ENCODE peak calls at places on chromosomes 13 and 19, in eight cellular contexts. O is neural progenitor cell, X is PC-3, U is GM23338, B is OCI-LY7, Y is HCT116, A is hepatocyte, M is SK-N-SH. E is an unnamed sample.

GRCh38 chr19:6963937-6964336 is 57.3 kb downstream of the MBD3L2B start:
- DNase-seq in B (peak; percentile 41), Y (peak; percentile 7), X (peak; percentile 31), M (no peak), O (no peak), A (no peak), U (peak; percentile 4), E (peak; percentile 25)

GRCh38 chr13:50529154-50529882 is 314.2 kb downstream of the DLEU7 start:
- DNase-seq in O (no peak), Y (peak; percentile 65), X (peak; percentile 14), A (peak; percentile 45), M (peak; percentile 37), B (no peak), U (no peak), E (no peak)

GRCh38 chr19:1122972-1123363 is 19.2 kb downstream of the GPX4 start:
- DNase-seq in A (peak; percentile 75), M (peak; percentile 99), U (peak; percentile 93), B (peak; percentile 71), X (peak; percentile 76), O (peak; percentile 87), Y (peak; percentile 55), E (no peak)

GRCh38 chr13:20487927-20488326 is 37.7 kb downstream of the CRYL1 start:
- DNase-seq in B (no peak), A (no peak), X (no peak), M (no peak), O (no peak), U (no peak), Y (no peak), E (peak; percentile 14)

GRCh38 chr19:17385878-17386611 is 8.0 kb downstream of the CCDC194 start:
- DNase-seq in B (peak; percentile 74), O (peak; percentile 85), Y (no peak), U (peak; percentile 92), X (peak; percentile 62), M (peak; percentile 88), A (peak; percentile 78), E (peak; percentile 49)

GRCh38 chr13:79194272-79194671 is 211.8 kb downstream of the RBM26 start:
- DNase-seq in Y (no peak), U (no peak), M (no peak), A (no peak), B (peak; percentile 89), X (no peak), O (no peak), E (peak; percentile 94)

GRCh38 chr19:58474291-58474996 is 1.7 kb upstream of the ZNF446 start:
- DNase-seq in Y (no peak), B (no peak), U (no peak), M (peak; percentile 11), X (no peak), O (no peak), A (no peak), E (no peak)

GRCh38 chr19:45790942-45791341 is 1.7 kb downstream of the DMWD start:
- DNase-seq in Y (no peak), B (no peak), A (no peak), X (no peak), U (no peak), M (no peak), O (no peak), E (no peak)

GRCh38 chr13:21825186-21825585 is 154.3 kb downstream of the FGF9 start:
- DNase-seq in Y (no peak), B (no peak), M (no peak), U (no peak), O (no peak), A (peak; percentile 73), X (no peak), E (no peak)

GRCh38 chr13:58630794-58631193 is 999.2 kb downstream of the PCDH17 start:
- DNase-seq in U (no peak), X (no peak), A (no peak), O (no peak), Y (no peak), M (no peak), B (no peak), E (no peak)

GRCh38 chr19:16626796-16627193 is 1.2 kb downstream of the MED26 start:
- DNase-seq in Y (no peak), B (no peak), X (no peak), A (peak; percentile 24), U (no peak), O (peak; percentile 21), M (peak; percentile 36), E (no peak)

GRCh38 chr13:27621116-27621365 is 651 bp upstream of the POLR1D start:
- DNase-seq in Y (peak; percentile 40), U (no peak), B (no peak), O (no peak), M (no peak), A (no peak), X (no peak), E (no peak)

GRCh38 chr19:49984491-49984890 is 23.5 kb upstream of the SIGLEC11 start:
- DNase-seq in Y (no peak), U (no peak), X (no peak), A (no peak), O (no peak), B (no peak), M (no peak), E (no peak)

GRCh38 chr13:93848247-93848646 is 621.6 kb downstream of the GPC6 start:
- DNase-seq in Y (no peak), U (peak; percentile 18), O (no peak), X (no peak), A (no peak), M (no peak), B (no peak), E (no peak)

GRCh38 chr13:113636266-113636963 is 21.6 kb downstream of the ATP4B start:
- DNase-seq in O (no peak), B (no peak), M (no peak), X (no peak), U (no peak), A (no peak), Y (no peak), E (no peak)

GRCh38 chr13:92164822-92165221 is 766.4 kb downstream of the GPC5 start:
- DNase-seq in O (no peak), X (no peak), U (peak; percentile 43), B (no peak), M (no peak), A (no peak), Y (no peak), E (no peak)

GRCh38 chr13:79782541-79783216 is 301.7 kb downstream of the NDFIP2 start:
- DNase-seq in O (peak; percentile 93), U (peak; percentile 87), M (peak; percentile 35), Y (no peak), X (no peak), B (no peak), A (peak; percentile 70), E (no peak)

GRCh38 chr19:29045708-29046107 is 167.2 kb downstream of the UQCRFS1 start:
- DNase-seq in Y (no peak), X (no peak), B (no peak), U (no peak), M (no peak), O (no peak), A (no peak), E (no peak)

GRCh38 chr19:7925171-7925837 is 631 bp downstream of the CTXN1 start:
- DNase-seq in A (peak; percentile 94), X (peak; percentile 84), O (peak; percentile 96), B (peak; percentile 89), U (peak; percentile 89), M (peak; percentile 94), Y (peak; percentile 56), E (peak; percentile 81)

DNA sequence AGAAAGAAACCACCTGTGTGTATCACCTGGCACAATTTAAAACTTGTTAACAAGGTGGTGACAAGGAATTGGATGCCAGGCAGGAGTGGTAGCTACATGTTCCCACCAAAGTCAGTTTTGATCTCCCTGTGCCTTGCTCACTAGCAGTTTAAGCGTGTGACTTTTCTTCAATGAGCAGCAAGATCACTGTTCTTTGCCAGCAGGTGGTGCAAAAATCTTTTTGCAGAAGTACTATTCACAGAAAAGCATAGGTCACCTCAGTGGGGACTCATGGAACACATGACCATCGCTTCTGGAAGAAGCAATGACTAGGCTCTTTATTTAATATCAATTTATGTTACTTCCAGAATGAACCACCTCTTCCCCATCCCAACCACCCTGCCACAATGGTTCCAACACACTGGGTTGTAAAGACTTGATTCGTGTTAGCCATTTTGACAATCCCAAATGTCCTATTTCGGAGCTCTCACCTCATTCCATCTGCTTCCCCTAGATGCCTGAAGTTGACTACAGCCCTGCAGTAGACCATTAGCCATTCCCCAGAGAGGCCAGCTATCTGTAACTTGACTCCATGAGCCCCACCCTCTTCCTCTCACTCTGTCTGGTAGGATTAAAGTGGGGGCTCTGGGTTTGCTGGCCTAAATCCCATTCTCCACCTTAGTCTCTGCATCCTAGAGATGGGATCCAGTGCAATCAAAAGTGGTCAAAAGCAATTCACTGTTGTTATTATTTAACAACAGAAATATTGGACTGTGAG is 59.1 kb upstream of the TNFRSF19 start:
- DNase-seq in O (peak; percentile 54), M (no peak), X (peak; percentile 50), A (peak; percentile 57), U (peak; percentile 40), B (peak; percentile 16), Y (peak; percentile 6), E (no peak)
- TF ChIP-seq CTCF in O (no peak), M (peak; percentile 55), X (peak; percentile 56), A (peak; percentile 49), U (no peak), B (peak; percentile 53), Y (no peak), E (no peak)

GRCh38 chr19:39363909-39364457 is 21.8 kb downstream of the SAMD4B start:
- DNase-seq in X (no peak), O (no peak), B (no peak), U (no peak), M (no peak), Y (no peak), A (no peak), E (no peak)
- TF ChIP-seq EZH2phosphoT487 in X (no peak), O (no peak), B (no peak), U (no peak), M (no peak), Y (no peak), A (no peak), E (no peak)

GRCh38 chr13:34114581-34114980 is 296.6 kb downstream of the RFC3 start:
- DNase-seq in Y (no peak), X (no peak), M (no peak), B (peak; percentile 36), A (no peak), U (no peak), O (no peak), E (no peak)
- H3K4me3 ChIP-seq in Y (no peak overlapping the region), X (no peak overlapping the region), M (no peak overlapping the region), B (no peak overlapping the region), A (no peak overlapping the region), U (no peak overlapping the region), O (no peak overlapping the region), E (no peak overlapping the region)

DNA sequence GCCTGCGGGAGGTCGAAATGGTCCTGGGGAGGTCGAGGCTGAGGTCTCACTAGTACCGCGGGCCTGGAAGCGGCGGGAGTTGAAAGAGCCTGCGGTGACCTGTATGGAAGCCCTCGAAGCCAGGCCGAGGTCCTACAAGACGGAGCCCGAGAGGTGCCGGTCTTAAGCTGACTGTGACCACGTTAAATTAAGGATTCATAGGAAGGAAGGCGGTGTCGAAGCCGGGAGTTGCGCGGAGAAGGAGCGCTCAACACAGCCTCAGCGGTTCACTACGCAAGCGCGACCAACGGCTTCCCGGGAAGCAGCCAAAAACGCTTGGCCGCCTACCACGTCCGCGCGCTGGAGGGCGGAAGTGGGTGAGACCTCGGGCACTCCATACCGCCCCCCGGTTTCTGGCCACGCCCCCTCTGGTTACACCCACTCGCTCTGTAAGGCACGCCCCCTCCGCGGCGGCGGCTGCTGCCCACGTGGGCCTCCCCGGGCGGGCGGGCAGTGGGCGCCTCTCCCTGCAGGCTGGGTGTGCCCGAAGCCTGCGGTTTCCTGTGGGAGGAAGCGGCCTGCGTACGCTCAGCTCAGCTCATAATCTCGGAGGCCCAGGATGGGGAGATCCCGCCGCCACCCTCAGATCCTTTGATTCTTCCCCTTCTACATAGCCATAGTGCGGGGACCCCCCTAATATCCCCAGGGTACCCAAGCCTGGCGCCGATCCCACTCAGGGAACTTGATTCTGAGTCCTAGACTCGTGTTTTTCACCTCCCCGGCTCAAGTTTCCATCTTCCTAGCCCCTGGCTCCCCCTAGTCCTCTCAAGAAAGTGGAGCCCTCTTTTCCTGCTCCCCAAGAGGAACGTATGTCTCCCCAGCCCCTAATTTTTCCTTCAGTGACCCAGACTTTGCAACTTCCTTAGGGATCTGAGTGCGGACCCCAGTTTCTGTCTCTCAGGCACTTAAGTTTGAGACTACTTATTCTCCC is 3.4 kb upstream of the EMP3 start:
- DNase-seq in X (peak; percentile 96), M (peak; percentile 99), U (peak; percentile 98), Y (peak; percentile 94), B (peak; percentile 98), O (peak; percentile 98), A (peak; percentile 100), E (peak; percentile 98)
- TF ChIP-seq CTCF in X (no peak), M (no peak), U (no peak), Y (no peak), B (no peak), O (peak; percentile 3), A (no peak), E (no peak)